ENCODE peak calls at places on chromosomes 6 and 20, in four cellular contexts. One of them, this sample, is unnamed.

GRCh38 chr6:27156874-27157460 is 90.5 kb upstream of the PRSS16 start:
- DNase-seq in WERI-Rb-1: no peak
- DNase-seq in lower lobe of right lung: no peak
- DNase-seq in CD8-positive, alpha-beta T cell: no peak
- DNase-seq in this sample: no peak

GRCh38 chr6:149895702-149896310 is 2.1 kb downstream of the RAET1E start:
- DNase-seq in WERI-Rb-1: no peak
- DNase-seq in lower lobe of right lung: no peak
- DNase-seq in CD8-positive, alpha-beta T cell: no peak
- DNase-seq in this sample: peak; percentile 50

GRCh38 chr6:111646942-111647341 is 41.3 kb upstream of the TRAF3IP2 start:
- DNase-seq in CD8-positive, alpha-beta T cell: no peak
- DNase-seq in lower lobe of right lung: no peak
- DNase-seq in WERI-Rb-1: no peak
- DNase-seq in this sample: no peak

GRCh38 chr20:38204936-38205435 is 39.9 kb upstream of the TGM2 start:
- DNase-seq in lower lobe of right lung: no peak
- DNase-seq in WERI-Rb-1: no peak
- DNase-seq in CD8-positive, alpha-beta T cell: no peak
- DNase-seq in this sample: no peak

GRCh38 chr6:150491131-150491795 is 108.4 kb upstream of the PLEKHG1 start:
- DNase-seq in lower lobe of right lung: no peak
- DNase-seq in CD8-positive, alpha-beta T cell: no peak
- DNase-seq in WERI-Rb-1: no peak
- DNase-seq in this sample: no peak

GRCh38 chr6:52641826-52642225 is 29.1 kb upstream of the TMEM14A start:
- DNase-seq in lower lobe of right lung: no peak
- DNase-seq in WERI-Rb-1: peak; percentile 48
- DNase-seq in CD8-positive, alpha-beta T cell: no peak
- DNase-seq in this sample: no peak

GRCh38 chr6:132161283-132161682 is 210.1 kb upstream of the CCN2 start:
- DNase-seq in lower lobe of right lung: no peak
- DNase-seq in CD8-positive, alpha-beta T cell: no peak
- DNase-seq in WERI-Rb-1: no peak
- DNase-seq in this sample: no peak

GRCh38 chr6:10414766-10415592 is at the start of gene TFAP2A:
- DNase-seq in CD8-positive, alpha-beta T cell: no peak
- DNase-seq in WERI-Rb-1: no peak
- DNase-seq in lower lobe of right lung: no peak
- DNase-seq in this sample: no peak

GRCh38 chr6:131950767-131951575 is at the start of gene CCN2:
- DNase-seq in CD8-positive, alpha-beta T cell: no peak
- DNase-seq in WERI-Rb-1: no peak
- DNase-seq in lower lobe of right lung: peak; percentile 79
- DNase-seq in this sample: no peak

GRCh38 chr6:116218172-116218633 is 35.7 kb downstream of the TSPYL4 start:
- DNase-seq in WERI-Rb-1: no peak
- DNase-seq in lower lobe of right lung: no peak
- DNase-seq in CD8-positive, alpha-beta T cell: no peak
- DNase-seq in this sample: no peak

GRCh38 chr20:9514461-9515210 is at the start of gene LAMP5:
- DNase-seq in CD8-positive, alpha-beta T cell: no peak
- DNase-seq in WERI-Rb-1: peak; percentile 79
- DNase-seq in lower lobe of right lung: peak; percentile 47
- DNase-seq in this sample: no peak

GRCh38 chr6:73547046-73547445 is 26.2 kb upstream of the EEF1A1 start:
- DNase-seq in lower lobe of right lung: no peak
- DNase-seq in CD8-positive, alpha-beta T cell: no peak
- DNase-seq in WERI-Rb-1: no peak
- DNase-seq in this sample: no peak

GRCh38 chr6:106512048-106512957 is 117.0 kb downstream of the RTN4IP1 start:
- DNase-seq in lower lobe of right lung: peak; percentile 92
- DNase-seq in WERI-Rb-1: peak; percentile 20
- DNase-seq in CD8-positive, alpha-beta T cell: peak; percentile 55
- DNase-seq in this sample: peak; percentile 70

GRCh38 chr20:36119537-36119936 is 35.0 kb upstream of the EPB41L1 start:
- DNase-seq in CD8-positive, alpha-beta T cell: no peak
- DNase-seq in lower lobe of right lung: no peak
- DNase-seq in WERI-Rb-1: no peak
- DNase-seq in this sample: no peak

GRCh38 chr6:141925001-141925400 is 207.7 kb upstream of the GJE1 start:
- DNase-seq in WERI-Rb-1: no peak
- DNase-seq in lower lobe of right lung: no peak
- DNase-seq in CD8-positive, alpha-beta T cell: no peak
- DNase-seq in this sample: no peak

GRCh38 chr6:43497694-43498093 is 12.5 kb downstream of the LRRC73 start:
- DNase-seq in CD8-positive, alpha-beta T cell: no peak
- DNase-seq in WERI-Rb-1: no peak
- DNase-seq in lower lobe of right lung: no peak
- DNase-seq in this sample: no peak

GRCh38 chr6:158972241-158973233 is 27.5 kb downstream of the RSPH3 start:
- DNase-seq in CD8-positive, alpha-beta T cell: no peak
- DNase-seq in WERI-Rb-1: no peak
- DNase-seq in lower lobe of right lung: no peak
- DNase-seq in this sample: no peak

GRCh38 chr6:140043357-140043756 is 668.9 kb upstream of the CITED2 start:
- DNase-seq in lower lobe of right lung: no peak
- DNase-seq in WERI-Rb-1: no peak
- DNase-seq in CD8-positive, alpha-beta T cell: no peak
- DNase-seq in this sample: no peak

GRCh38 chr6:135600086-135600702 is 102.7 kb upstream of the AHI1 start:
- DNase-seq in lower lobe of right lung: no peak
- DNase-seq in CD8-positive, alpha-beta T cell: no peak
- DNase-seq in WERI-Rb-1: no peak
- DNase-seq in this sample: no peak

GRCh38 chr6:162294030-162294429 is 433.5 kb downstream of the PRKN start:
- DNase-seq in WERI-Rb-1: no peak
- DNase-seq in CD8-positive, alpha-beta T cell: no peak
- DNase-seq in lower lobe of right lung: no peak
- DNase-seq in this sample: no peak

GRCh38 chr6:18368277-18369105 is 18.7 kb upstream of the RNF144B start:
- DNase-seq in lower lobe of right lung: no peak
- DNase-seq in CD8-positive, alpha-beta T cell: no peak
- DNase-seq in WERI-Rb-1: no peak
- DNase-seq in this sample: no peak

GRCh38 chr6:93749191-93749590 is 329.8 kb upstream of the EPHA7 start:
- DNase-seq in CD8-positive, alpha-beta T cell: no peak
- DNase-seq in lower lobe of right lung: no peak
- DNase-seq in WERI-Rb-1: no peak
- DNase-seq in this sample: no peak

GRCh38 chr6:56539503-56540105 is 103.1 kb downstream of the DST start:
- DNase-seq in WERI-Rb-1: no peak
- DNase-seq in lower lobe of right lung: no peak
- DNase-seq in CD8-positive, alpha-beta T cell: no peak
- DNase-seq in this sample: no peak

GRCh38 chr6:56540950-56541600 is 101.6 kb downstream of the DST start:
- DNase-seq in CD8-positive, alpha-beta T cell: no peak
- DNase-seq in lower lobe of right lung: no peak
- DNase-seq in WERI-Rb-1: no peak
- DNase-seq in this sample: no peak

GRCh38 chr6:56541736-56542366 is 100.8 kb downstream of the DST start:
- DNase-seq in WERI-Rb-1: no peak
- DNase-seq in lower lobe of right lung: no peak
- DNase-seq in CD8-positive, alpha-beta T cell: no peak
- DNase-seq in this sample: no peak

GRCh38 chr6:56540232-56540631 is 102.5 kb downstream of the DST start:
- DNase-seq in WERI-Rb-1: no peak
- DNase-seq in CD8-positive, alpha-beta T cell: no peak
- DNase-seq in lower lobe of right lung: no peak
- DNase-seq in this sample: no peak

GRCh38 chr6:56542367-56543331 is 100.0 kb downstream of the DST start:
- DNase-seq in WERI-Rb-1: peak; percentile 100
- DNase-seq in lower lobe of right lung: peak; percentile 93
- DNase-seq in CD8-positive, alpha-beta T cell: peak; percentile 2
- DNase-seq in this sample: peak; percentile 59
- TF ChIP-seq CTCF in WERI-Rb-1: peak; percentile 46
- TF ChIP-seq CTCF in lower lobe of right lung: peak; percentile 37
- TF ChIP-seq CTCF in CD8-positive, alpha-beta T cell: no peak
- TF ChIP-seq CTCF in this sample: no peak

DNA sequence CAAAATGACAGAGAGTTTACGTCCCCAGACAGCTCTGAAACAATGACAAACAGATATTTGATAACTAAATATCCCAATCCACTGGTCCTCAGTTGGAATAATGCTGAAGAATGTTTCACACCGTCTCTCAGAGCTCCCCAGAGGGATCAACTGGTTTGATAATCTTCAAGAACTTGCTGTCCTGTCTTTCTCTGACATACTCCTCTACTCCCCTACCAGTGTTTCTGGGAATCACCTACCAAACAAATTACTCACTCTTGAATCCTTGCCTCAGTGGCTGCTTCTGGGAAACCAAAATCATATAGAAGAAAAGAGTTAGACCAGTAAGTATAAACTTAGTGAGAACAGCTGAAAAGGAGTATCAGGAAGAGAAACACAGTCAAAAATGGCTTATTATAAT is 469.7 kb upstream of the JAG1 start:
- DNase-seq in CD8-positive, alpha-beta T cell: no peak
- DNase-seq in lower lobe of right lung: no peak
- DNase-seq in WERI-Rb-1: no peak
- DNase-seq in this sample: no peak
- H3K27ac ChIP-seq in CD8-positive, alpha-beta T cell: no peak overlapping the region
- H3K27ac ChIP-seq in lower lobe of right lung: no peak overlapping the region
- H3K27ac ChIP-seq in WERI-Rb-1: no peak overlapping the region
- H3K27ac ChIP-seq in this sample: no peak overlapping the region

GRCh38 chr6:33621396-33622388 is 570 bp downstream of the ITPR3 start:
- DNase-seq in CD8-positive, alpha-beta T cell: no peak
- DNase-seq in lower lobe of right lung: peak; percentile 78
- DNase-seq in WERI-Rb-1: peak; percentile 70
- DNase-seq in this sample: peak; percentile 50

GRCh38 chr6:33622456-33623431 is 1.6 kb downstream of the ITPR3 start:
- DNase-seq in lower lobe of right lung: peak; percentile 59
- DNase-seq in WERI-Rb-1: no peak
- DNase-seq in CD8-positive, alpha-beta T cell: no peak
- DNase-seq in this sample: no peak

GRCh38 chr6:33619166-33619565 is 2.0 kb upstream of the ITPR3 start:
- DNase-seq in CD8-positive, alpha-beta T cell: no peak
- DNase-seq in lower lobe of right lung: no peak
- DNase-seq in WERI-Rb-1: no peak
- DNase-seq in this sample: no peak

GRCh38 chr6:33620584-33621395 is at the start of gene ITPR3:
- DNase-seq in CD8-positive, alpha-beta T cell: peak; percentile 55
- DNase-seq in WERI-Rb-1: peak; percentile 82
- DNase-seq in lower lobe of right lung: peak; percentile 74
- DNase-seq in this sample: peak; percentile 69

DNA sequence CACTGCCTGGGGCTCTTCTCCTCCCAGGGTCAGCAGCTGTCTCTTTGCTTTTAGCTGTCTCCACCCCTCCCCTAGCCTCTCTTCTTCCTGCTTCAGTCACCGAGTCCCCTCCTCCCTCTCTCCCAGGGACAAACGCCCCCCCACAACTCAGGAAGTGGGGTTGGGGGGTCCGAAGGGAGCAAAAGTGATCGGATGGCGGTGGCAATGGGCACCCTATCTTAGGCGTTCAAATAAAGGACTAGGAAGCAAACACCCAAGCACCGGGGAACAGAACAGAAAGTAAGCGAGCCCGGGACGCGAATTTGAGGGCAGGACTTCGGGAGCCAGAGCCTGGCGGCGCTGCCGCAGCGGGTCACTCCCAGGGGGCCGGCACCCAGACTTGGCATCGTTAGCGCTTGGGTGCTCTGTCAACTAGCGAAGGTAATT is 951 bp upstream of the ITPR3 start:
- DNase-seq in lower lobe of right lung: peak; percentile 80
- DNase-seq in WERI-Rb-1: peak; percentile 65
- DNase-seq in CD8-positive, alpha-beta T cell: no peak
- DNase-seq in this sample: no peak
- TF ChIP-seq CTCF in lower lobe of right lung: no peak
- TF ChIP-seq CTCF in WERI-Rb-1: no peak
- TF ChIP-seq CTCF in CD8-positive, alpha-beta T cell: no peak
- TF ChIP-seq CTCF in this sample: no peak

DNA sequence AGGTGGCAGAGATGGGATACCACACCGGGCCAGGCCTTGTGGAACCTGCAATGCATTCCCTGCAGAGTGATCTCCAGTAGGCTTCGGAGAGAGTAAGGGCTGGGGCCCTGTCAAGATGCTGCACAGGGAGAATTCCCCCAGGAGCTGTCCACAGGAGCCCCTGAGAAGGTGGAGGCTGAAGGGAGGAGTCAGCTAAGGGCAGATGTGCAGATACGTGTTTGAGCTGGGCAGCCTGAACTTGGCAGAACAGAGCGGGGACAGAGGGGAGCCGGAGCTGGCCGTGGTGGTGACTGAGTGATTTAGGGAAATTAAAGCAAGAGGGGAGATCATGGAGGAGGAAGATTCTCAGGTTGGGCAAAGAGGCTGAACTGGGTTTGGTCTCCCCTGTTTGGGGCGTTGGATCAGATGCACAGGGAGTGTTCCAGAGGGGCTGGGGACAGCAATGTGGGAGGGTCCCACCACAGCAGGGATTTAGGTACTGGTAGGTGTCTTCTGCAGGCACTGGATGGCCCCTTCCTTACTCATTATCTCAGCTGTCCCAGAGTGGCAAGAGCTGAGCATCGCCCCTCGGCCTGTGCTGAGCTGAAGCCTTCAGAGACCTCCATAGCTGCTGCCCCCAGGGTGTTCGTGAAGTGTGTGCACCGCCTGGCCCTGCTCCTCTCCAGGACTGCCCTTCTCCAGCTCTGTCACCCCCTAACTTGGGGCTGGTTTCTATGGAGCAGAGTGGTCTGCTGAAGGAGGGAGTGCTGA is 3.8 kb upstream of the NCR2 start:
- DNase-seq in lower lobe of right lung: no peak
- DNase-seq in CD8-positive, alpha-beta T cell: no peak
- DNase-seq in WERI-Rb-1: no peak
- DNase-seq in this sample: no peak
- H3K27ac ChIP-seq in lower lobe of right lung: no peak overlapping the region
- H3K27ac ChIP-seq in CD8-positive, alpha-beta T cell: no peak overlapping the region
- H3K27ac ChIP-seq in WERI-Rb-1: no peak overlapping the region
- H3K27ac ChIP-seq in this sample: no peak overlapping the region

DNA sequence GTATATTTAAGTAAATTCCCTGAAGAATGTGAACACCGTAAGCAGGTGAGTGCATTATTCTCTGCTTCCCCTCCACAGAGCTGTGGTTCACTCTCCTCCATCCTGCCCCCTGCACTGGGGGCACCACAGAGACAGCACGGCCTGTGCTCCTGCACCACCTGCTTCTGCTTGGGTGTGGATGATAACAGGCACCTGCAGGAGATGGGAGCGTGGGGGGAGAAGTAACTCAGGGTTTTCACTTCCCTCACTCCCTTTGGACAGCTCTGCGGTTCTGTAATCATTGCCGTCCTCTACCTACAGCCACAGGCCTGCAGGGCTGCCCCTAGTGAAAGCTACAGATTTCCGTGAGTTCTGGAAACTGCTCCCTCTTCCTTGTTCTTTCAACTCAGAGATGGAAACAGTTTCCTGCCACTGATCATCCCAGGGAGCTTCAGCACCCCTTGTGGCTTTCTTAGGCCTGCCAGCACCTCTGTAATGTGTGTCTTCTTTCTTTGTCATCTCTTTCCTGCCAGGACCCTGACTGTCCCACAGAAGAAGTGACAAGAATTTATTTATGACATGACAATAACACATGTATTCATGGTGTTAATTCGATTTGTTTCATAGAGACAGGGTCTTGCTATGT is 21.3 kb upstream of the MICB start:
- DNase-seq in CD8-positive, alpha-beta T cell: no peak
- DNase-seq in WERI-Rb-1: no peak
- DNase-seq in lower lobe of right lung: no peak
- DNase-seq in this sample: no peak
- TF ChIP-seq CTCF in CD8-positive, alpha-beta T cell: no peak
- TF ChIP-seq CTCF in WERI-Rb-1: peak; percentile 31
- TF ChIP-seq CTCF in lower lobe of right lung: no peak
- TF ChIP-seq CTCF in this sample: no peak